ENCODE peak calls at places on chromosomes 6 and 20, in six cellular contexts. One of them, this sample, is unnamed.

GRCh38 chr20:58307270-58307669 is 2.2 kb upstream of the RAB22A start:
- DNase-seq in AG04449: no peak
- DNase-seq in right atrium auricular region: no peak
- DNase-seq in lung: no peak
- DNase-seq in cardiac fibroblast: no peak
- DNase-seq in coronary artery: no peak
- DNase-seq in this sample: no peak

GRCh38 chr20:58870293-58871014 is 17.9 kb downstream of the GNAS start:
- DNase-seq in lung: peak
- DNase-seq in coronary artery: no peak
- DNase-seq in right atrium auricular region: peak
- DNase-seq in cardiac fibroblast: peak
- DNase-seq in AG04449: no peak
- DNase-seq in this sample: peak

GRCh38 chr20:44217342-44218092 is 6.9 kb upstream of the OSER1 start:
- DNase-seq in right atrium auricular region: peak
- DNase-seq in AG04449: no peak
- DNase-seq in lung: peak
- DNase-seq in cardiac fibroblast: peak
- DNase-seq in coronary artery: no peak
- DNase-seq in this sample: no peak

GRCh38 chr20:37297066-37297736 is 7.7 kb downstream of the MANBAL start:
- DNase-seq in cardiac fibroblast: peak
- DNase-seq in right atrium auricular region: no peak
- DNase-seq in coronary artery: peak
- DNase-seq in AG04449: peak
- DNase-seq in lung: no peak
- DNase-seq in this sample: no peak

GRCh38 chr6:108737594-108738546 is 110.4 kb upstream of the ARMC2 start:
- DNase-seq in right atrium auricular region: peak
- DNase-seq in lung: no peak
- DNase-seq in cardiac fibroblast: peak
- DNase-seq in coronary artery: peak
- DNase-seq in AG04449: peak
- DNase-seq in this sample: peak

GRCh38 chr20:33669873-33670640 is 3.3 kb downstream of the ACTL10 start:
- DNase-seq in cardiac fibroblast: no peak
- DNase-seq in AG04449: no peak
- DNase-seq in right atrium auricular region: no peak
- DNase-seq in coronary artery: no peak
- DNase-seq in lung: no peak
- DNase-seq in this sample: no peak

GRCh38 chr20:38243617-38244016 is 16.9 kb downstream of the KIAA1755 start:
- DNase-seq in AG04449: no peak
- DNase-seq in coronary artery: no peak
- DNase-seq in cardiac fibroblast: no peak
- DNase-seq in lung: no peak
- DNase-seq in right atrium auricular region: no peak
- DNase-seq in this sample: no peak

GRCh38 chr6:35264550-35265274 is 5.2 kb downstream of the ZNF76 start:
- DNase-seq in right atrium auricular region: no peak
- DNase-seq in cardiac fibroblast: no peak
- DNase-seq in lung: no peak
- DNase-seq in AG04449: no peak
- DNase-seq in coronary artery: no peak
- DNase-seq in this sample: no peak

GRCh38 chr6:125554456-125554855 is 195.0 kb upstream of the HEY2 start:
- DNase-seq in cardiac fibroblast: no peak
- DNase-seq in coronary artery: no peak
- DNase-seq in right atrium auricular region: no peak
- DNase-seq in lung: no peak
- DNase-seq in AG04449: no peak
- DNase-seq in this sample: no peak

GRCh38 chr6:37500294-37500608 is 558 bp upstream of the CCDC167 start:
- DNase-seq in AG04449: no peak
- DNase-seq in cardiac fibroblast: no peak
- DNase-seq in right atrium auricular region: no peak
- DNase-seq in coronary artery: no peak
- DNase-seq in lung: no peak
- DNase-seq in this sample: no peak

GRCh38 chr20:44309763-44310663 is 989 bp downstream of the FITM2 start:
- DNase-seq in AG04449: peak
- DNase-seq in lung: no peak
- DNase-seq in coronary artery: no peak
- DNase-seq in right atrium auricular region: peak
- DNase-seq in cardiac fibroblast: peak
- DNase-seq in this sample: no peak

GRCh38 chr20:663315-664090 is 10.5 kb upstream of the SRXN1 start:
- DNase-seq in AG04449: no peak
- DNase-seq in coronary artery: no peak
- DNase-seq in lung: no peak
- DNase-seq in cardiac fibroblast: no peak
- DNase-seq in right atrium auricular region: no peak
- DNase-seq in this sample: no peak

GRCh38 chr6:145731432-145731831 is 3.9 kb downstream of the EPM2A start:
- DNase-seq in lung: no peak
- DNase-seq in right atrium auricular region: no peak
- DNase-seq in cardiac fibroblast: peak
- DNase-seq in AG04449: no peak
- DNase-seq in coronary artery: no peak
- DNase-seq in this sample: no peak

GRCh38 chr20:45933231-45934045 is 1.0 kb upstream of the PCIF1 start:
- DNase-seq in lung: peak
- DNase-seq in AG04449: no peak
- DNase-seq in coronary artery: no peak
- DNase-seq in right atrium auricular region: no peak
- DNase-seq in cardiac fibroblast: peak
- DNase-seq in this sample: no peak

GRCh38 chr6:12339022-12339421 is 48.9 kb downstream of the EDN1 start:
- DNase-seq in AG04449: no peak
- DNase-seq in cardiac fibroblast: no peak
- DNase-seq in coronary artery: no peak
- DNase-seq in right atrium auricular region: no peak
- DNase-seq in lung: no peak
- DNase-seq in this sample: no peak

GRCh38 chr6:157611406-157611805 is 211.6 kb upstream of the SNX9 start:
- DNase-seq in cardiac fibroblast: no peak
- DNase-seq in AG04449: no peak
- DNase-seq in right atrium auricular region: no peak
- DNase-seq in lung: no peak
- DNase-seq in coronary artery: no peak
- DNase-seq in this sample: no peak

GRCh38 chr6:170344631-170345576 is 38.3 kb downstream of the FAM120B start:
- DNase-seq in coronary artery: no peak
- DNase-seq in right atrium auricular region: peak
- DNase-seq in AG04449: peak
- DNase-seq in lung: no peak
- DNase-seq in cardiac fibroblast: peak
- DNase-seq in this sample: no peak

GRCh38 chr20:47334022-47334551 is 22.4 kb downstream of the ZMYND8 start:
- DNase-seq in lung: no peak
- DNase-seq in right atrium auricular region: no peak
- DNase-seq in AG04449: peak
- DNase-seq in cardiac fibroblast: peak
- DNase-seq in coronary artery: no peak
- DNase-seq in this sample: no peak

GRCh38 chr6:33903579-33903978 is 99.8 kb upstream of the MLN start:
- DNase-seq in cardiac fibroblast: no peak
- DNase-seq in coronary artery: no peak
- DNase-seq in AG04449: no peak
- DNase-seq in lung: no peak
- DNase-seq in right atrium auricular region: no peak
- DNase-seq in this sample: no peak

GRCh38 chr6:170522565-170523183 is 30.4 kb downstream of the PSMB1 start:
- DNase-seq in right atrium auricular region: no peak
- DNase-seq in AG04449: no peak
- DNase-seq in lung: no peak
- DNase-seq in cardiac fibroblast: peak
- DNase-seq in coronary artery: no peak
- DNase-seq in this sample: no peak

GRCh38 chr6:25331085-25331685 is 52.0 kb downstream of the CARMIL1 start:
- DNase-seq in coronary artery: no peak
- DNase-seq in right atrium auricular region: no peak
- DNase-seq in lung: no peak
- DNase-seq in AG04449: no peak
- DNase-seq in cardiac fibroblast: no peak
- DNase-seq in this sample: no peak

GRCh38 chr6:114042267-114043075 is 71.5 kb upstream of the HDAC2 start:
- DNase-seq in coronary artery: no peak
- DNase-seq in AG04449: no peak
- DNase-seq in right atrium auricular region: no peak
- DNase-seq in cardiac fibroblast: peak
- DNase-seq in lung: no peak
- DNase-seq in this sample: no peak

GRCh38 chr6:22399693-22400092 is 102.9 kb upstream of the PRL start:
- DNase-seq in cardiac fibroblast: no peak
- DNase-seq in AG04449: no peak
- DNase-seq in coronary artery: no peak
- DNase-seq in right atrium auricular region: no peak
- DNase-seq in lung: no peak
- DNase-seq in this sample: no peak

GRCh38 chr6:43869792-43870659 is 100.0 kb downstream of the VEGFA start:
- DNase-seq in cardiac fibroblast: no peak
- DNase-seq in coronary artery: no peak
- DNase-seq in AG04449: no peak
- DNase-seq in lung: no peak
- DNase-seq in right atrium auricular region: no peak
- DNase-seq in this sample: no peak

GRCh38 chr6:79684821-79685220 is 53.7 kb downstream of the SH3BGRL2 start:
- DNase-seq in cardiac fibroblast: no peak
- DNase-seq in coronary artery: no peak
- DNase-seq in lung: no peak
- DNase-seq in AG04449: no peak
- DNase-seq in right atrium auricular region: no peak
- DNase-seq in this sample: no peak
- TF ChIP-seq CTCF in cardiac fibroblast: no peak
- TF ChIP-seq CTCF in coronary artery: no peak
- TF ChIP-seq CTCF in lung: no peak
- TF ChIP-seq CTCF in AG04449: no peak
- TF ChIP-seq CTCF in right atrium auricular region: no peak
- TF ChIP-seq CTCF in this sample: no peak

DNA sequence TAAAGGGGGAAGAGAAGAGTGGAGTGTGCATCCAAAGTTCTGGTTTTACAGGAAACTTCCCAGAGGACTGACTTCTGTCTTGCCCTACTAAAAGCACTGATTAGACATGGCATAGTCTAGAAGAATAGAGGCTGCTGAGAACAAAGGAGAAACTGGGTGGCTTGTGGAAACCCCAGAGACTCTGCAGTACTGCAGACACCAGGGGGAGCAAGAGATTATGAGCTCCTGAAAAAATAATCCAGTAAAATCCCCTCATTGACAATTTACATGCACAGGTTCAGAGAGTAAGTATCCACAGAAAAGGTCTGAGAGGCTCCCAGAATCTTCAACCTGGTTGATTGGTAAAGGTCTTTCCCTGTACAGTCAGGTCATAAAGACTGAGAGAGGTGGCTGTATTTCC is 48.7 kb upstream of the CLVS2 start:
- DNase-seq in coronary artery: no peak
- DNase-seq in AG04449: no peak
- DNase-seq in lung: no peak
- DNase-seq in right atrium auricular region: no peak
- DNase-seq in cardiac fibroblast: peak
- DNase-seq in this sample: no peak
- TF ChIP-seq CTCF in coronary artery: no peak
- TF ChIP-seq CTCF in AG04449: no peak
- TF ChIP-seq CTCF in lung: no peak
- TF ChIP-seq CTCF in right atrium auricular region: no peak
- TF ChIP-seq CTCF in cardiac fibroblast: peak
- TF ChIP-seq CTCF in this sample: no peak

GRCh38 chr6:70377372-70377771 is 35.9 kb upstream of the FAM135A start:
- DNase-seq in AG04449: no peak
- DNase-seq in coronary artery: no peak
- DNase-seq in lung: no peak
- DNase-seq in right atrium auricular region: no peak
- DNase-seq in cardiac fibroblast: no peak
- DNase-seq in this sample: no peak

GRCh38 chr6:70379473-70380013 is 33.8 kb upstream of the FAM135A start:
- DNase-seq in AG04449: no peak
- DNase-seq in right atrium auricular region: no peak
- DNase-seq in coronary artery: no peak
- DNase-seq in lung: no peak
- DNase-seq in cardiac fibroblast: no peak
- DNase-seq in this sample: no peak

GRCh38 chr6:70375166-70375565 is 38.1 kb upstream of the FAM135A start:
- DNase-seq in lung: no peak
- DNase-seq in cardiac fibroblast: no peak
- DNase-seq in AG04449: no peak
- DNase-seq in right atrium auricular region: no peak
- DNase-seq in coronary artery: no peak
- DNase-seq in this sample: no peak

GRCh38 chr6:70376628-70377027 is 36.7 kb upstream of the FAM135A start:
- DNase-seq in right atrium auricular region: no peak
- DNase-seq in AG04449: no peak
- DNase-seq in coronary artery: no peak
- DNase-seq in lung: no peak
- DNase-seq in cardiac fibroblast: no peak
- DNase-seq in this sample: no peak

DNA sequence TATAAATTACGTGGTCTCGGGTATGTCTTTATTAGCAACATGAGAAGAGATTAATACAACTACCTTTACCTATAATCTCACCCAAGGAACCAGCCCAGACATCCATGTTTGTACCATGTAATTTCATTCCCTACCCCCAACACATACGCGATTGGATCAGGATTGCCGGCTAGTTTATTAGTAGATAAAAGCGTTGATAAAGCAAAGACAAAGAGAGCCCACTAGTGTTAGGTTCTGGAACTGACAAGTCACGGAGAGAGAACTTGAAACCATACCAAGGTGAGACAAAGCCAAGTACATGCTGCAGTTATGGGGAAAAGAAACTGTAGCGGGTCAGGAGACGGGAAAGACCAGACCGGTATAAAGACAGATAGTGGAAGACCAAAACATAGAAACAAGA is 37.4 kb upstream of the FAM135A start:
- DNase-seq in lung: no peak
- DNase-seq in AG04449: no peak
- DNase-seq in right atrium auricular region: no peak
- DNase-seq in coronary artery: no peak
- DNase-seq in cardiac fibroblast: no peak
- DNase-seq in this sample: no peak
- TF ChIP-seq CTCF in lung: no peak
- TF ChIP-seq CTCF in AG04449: no peak
- TF ChIP-seq CTCF in right atrium auricular region: no peak
- TF ChIP-seq CTCF in coronary artery: no peak
- TF ChIP-seq CTCF in cardiac fibroblast: peak
- TF ChIP-seq CTCF in this sample: no peak

GRCh38 chr6:140105857-140106256 is 731.4 kb upstream of the CITED2 start:
- DNase-seq in cardiac fibroblast: peak
- DNase-seq in lung: no peak
- DNase-seq in AG04449: no peak
- DNase-seq in coronary artery: no peak
- DNase-seq in right atrium auricular region: no peak
- DNase-seq in this sample: no peak
- TF ChIP-seq CTCF in cardiac fibroblast: peak
- TF ChIP-seq CTCF in lung: no peak
- TF ChIP-seq CTCF in AG04449: no peak
- TF ChIP-seq CTCF in coronary artery: peak
- TF ChIP-seq CTCF in right atrium auricular region: no peak
- TF ChIP-seq CTCF in this sample: no peak

GRCh38 chr6:15800821-15801617 is 138.2 kb upstream of the DTNBP1 start:
- DNase-seq in right atrium auricular region: no peak
- DNase-seq in coronary artery: no peak
- DNase-seq in cardiac fibroblast: no peak
- DNase-seq in AG04449: no peak
- DNase-seq in lung: no peak
- DNase-seq in this sample: no peak
- TF ChIP-seq CTCF in right atrium auricular region: no peak
- TF ChIP-seq CTCF in coronary artery: no peak
- TF ChIP-seq CTCF in cardiac fibroblast: no peak
- TF ChIP-seq CTCF in AG04449: no peak
- TF ChIP-seq CTCF in lung: no peak
- TF ChIP-seq CTCF in this sample: no peak